ENCODE peak calls at places on chromosomes 5 and 9, in six cellular contexts. J is stimulated activated CD8-positive, alpha-beta memory T cell treated with anti-CD3 and anti-CD28 coated beads, Interleukin-4, amount 100 ng/mL, for 1 hour; Q is ACHN; E is EL; U is GDM1; B is HAP-1. O is an unnamed sample.

GRCh38 chr5:55407059-55407684 is 99.4 kb downstream of the MTREX start:
- DNase-seq in U (no peak), J (no peak), B (peak), E (peak), Q (peak), O (peak)

GRCh38 chr9:77977210-77977611 is 54.4 kb downstream of the GNAQ start:
- DNase-seq in Q (peak), E (peak), B (peak), U (peak), J (no peak), O (peak)

GRCh38 chr5:60844429-60844890 is 391 bp upstream of the ELOVL7 start:
- DNase-seq in E (peak), J (no peak), U (no peak), Q (no peak), B (no peak), O (peak)

GRCh38 chr9:127541865-127542264 is 70.2 kb upstream of the STXBP1 start:
- DNase-seq in Q (no peak), J (no peak), B (no peak), E (no peak), U (no peak), O (peak)

GRCh38 chr9:1057910-1058309 is 7.8 kb downstream of the DMRT2 start:
- DNase-seq in U (no peak), B (no peak), J (no peak), E (no peak), Q (no peak), O (peak)

GRCh38 chr9:114769664-114770063 is 36.2 kb downstream of the TNFSF15 start:
- DNase-seq in Q (no peak), J (no peak), E (no peak), U (no peak), B (no peak), O (peak)

GRCh38 chr5:169788168-169788567 is 151.1 kb downstream of the DOCK2 start:
- DNase-seq in J (no peak), Q (peak), U (no peak), B (no peak), E (peak), O (peak)

GRCh38 chr5:52531105-52531504 is 256.6 kb upstream of the ITGA1 start:
- DNase-seq in Q (no peak), J (no peak), U (no peak), B (no peak), E (no peak), O (no peak)

GRCh38 chr5:151022511-151023018 is 2.2 kb downstream of the GPX3 start:
- DNase-seq in Q (no peak), B (no peak), U (no peak), E (no peak), J (no peak), O (no peak)

GRCh38 chr9:16171851-16172250 is 619.0 kb downstream of the CCDC171 start:
- DNase-seq in U (no peak), B (no peak), J (no peak), Q (no peak), E (no peak), O (no peak)

GRCh38 chr5:143051244-143052058 is 281.3 kb downstream of the ARHGAP26 start:
- DNase-seq in J (no peak), Q (peak), B (no peak), E (peak), U (no peak), O (peak)

GRCh38 chr9:109297899-109298298 is 23.0 kb downstream of the EPB41L4B start:
- DNase-seq in B (no peak), J (no peak), U (no peak), Q (no peak), E (peak), O (peak)

GRCh38 chr5:67303356-67303755 is 106.8 kb upstream of the CD180 start:
- DNase-seq in U (no peak), J (no peak), E (peak), B (no peak), Q (no peak), O (peak)

GRCh38 chr9:32427111-32427873 is 42.8 kb downstream of the ACO1 start:
- DNase-seq in Q (peak), B (no peak), E (peak), J (no peak), U (no peak), O (peak)

GRCh38 chr5:149846021-149846420 is 98.6 kb downstream of the PDE6A start:
- DNase-seq in E (no peak), Q (no peak), U (no peak), B (no peak), J (no peak), O (no peak)